ENCODE peak calls at places on chromosomes 2 and 18, in seven cellular contexts. H is CD8-positive, alpha-beta memory T cell; E is tibial artery; D is vagina; I is GM23248; C is IMR-90; V is right lobe of liver. Y is an unnamed sample.

GRCh38 chr2:28991021-28991420 is 9.9 kb downstream of the TOGARAM2 start:
- DNase-seq in H (no peak), E (peak; percentile 64), D (no peak), I (peak; percentile 69), C (peak; percentile 78), V (no peak), Y (no peak)

GRCh38 chr2:7375901-7376300 is 458.7 kb downstream of the RNF144A start:
- DNase-seq in H (no peak), E (no peak), D (no peak), I (no peak), C (no peak), V (no peak), Y (no peak)

GRCh38 chr2:41127351-41127750 is 675.5 kb upstream of the SLC8A1 start:
- DNase-seq in H (no peak), E (no peak), D (no peak), I (no peak), C (no peak), V (no peak), Y (no peak)

GRCh38 chr2:67694464-67694863 is 297.3 kb downstream of the ETAA1 start:
- DNase-seq in H (no peak), E (no peak), D (no peak), I (no peak), C (no peak), V (no peak), Y (no peak)

GRCh38 chr18:23131693-23132319 is 3.5 kb upstream of the CABLES1 start:
- DNase-seq in H (peak; percentile 52), E (peak; percentile 62), D (no peak), I (peak; percentile 83), C (peak; percentile 84), V (no peak), Y (no peak)

GRCh38 chr2:64844087-64844486 is 145.1 kb upstream of the SLC1A4 start:
- DNase-seq in H (no peak), E (no peak), D (no peak), I (no peak), C (no peak), V (no peak), Y (no peak)

GRCh38 chr2:207258191-207258991 is 92.6 kb upstream of the KLF7 start:
- DNase-seq in H (no peak), E (peak; percentile 69), D (no peak), I (peak; percentile 99), C (peak; percentile 100), V (no peak), Y (peak; percentile 49)

GRCh38 chr2:8684421-8684884 is 2.6 kb downstream of the ID2 start:
- DNase-seq in H (peak; percentile 34), E (peak; percentile 50), D (no peak), I (peak; percentile 76), C (peak; percentile 47), V (no peak), Y (no peak)

GRCh38 chr2:199861116-199861774 is 10.3 kb upstream of the FTCDNL1 start:
- DNase-seq in H (no peak), E (no peak), D (no peak), I (peak; percentile 54), C (peak; percentile 38), V (no peak), Y (no peak)

GRCh38 chr2:81894451-81894990 is 1590.0 kb upstream of the LRRTM1 start:
- DNase-seq in H (no peak), E (no peak), D (no peak), I (no peak), C (peak; percentile 1), V (no peak), Y (no peak)

GRCh38 chr2:69021027-69021426 is 8.0 kb downstream of the ANTXR1 start:
- DNase-seq in H (no peak), E (no peak), D (no peak), I (no peak), C (no peak), V (no peak), Y (no peak)

GRCh38 chr18:75068682-75069435 is 140.1 kb downstream of the PTGR3 start:
- DNase-seq in H (no peak), E (no peak), D (peak; percentile 44), I (no peak), C (no peak), V (no peak), Y (no peak)

GRCh38 chr2:15942711-15943345 is 2.5 kb downstream of the MYCN start:
- DNase-seq in H (no peak), E (no peak), D (no peak), I (no peak), C (no peak), V (no peak), Y (no peak)

GRCh38 chr2:50773533-50773932 is 258.4 kb downstream of the NRXN1 start:
- DNase-seq in H (no peak), E (no peak), D (no peak), I (no peak), C (no peak), V (peak; percentile 29), Y (no peak)

GRCh38 chr2:182767578-182767977 is 51.5 kb downstream of the DNAJC10 start:
- DNase-seq in H (no peak), E (no peak), D (no peak), I (peak; percentile 37), C (peak; percentile 33), V (no peak), Y (no peak)

DNA sequence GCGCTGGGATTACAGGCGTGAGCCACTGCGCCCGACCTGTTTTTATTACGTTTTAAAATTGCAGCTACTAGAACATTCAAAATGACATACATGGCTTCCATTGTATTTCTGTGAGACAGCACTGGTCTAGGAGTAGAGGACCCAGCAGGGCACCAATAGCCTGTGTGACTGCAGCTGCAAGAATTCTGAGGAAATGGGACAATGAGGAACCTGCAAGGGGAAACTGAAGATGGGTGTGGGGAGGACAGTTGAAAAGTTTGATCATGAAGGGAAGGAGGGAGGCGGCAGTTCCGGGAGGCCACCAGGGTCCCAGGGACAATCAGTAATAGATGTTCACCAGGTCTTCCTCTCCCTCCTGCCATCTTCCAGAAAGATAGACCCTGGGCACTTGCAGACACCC is 13.9 kb upstream of the DNPEP start:
- DNase-seq in H (no peak), E (no peak), D (no peak), I (no peak), C (no peak), V (no peak), Y (no peak)
- H3K4me1 ChIP-seq in H (peaks cover 9% of the 10 kb centered on the region), E (peaks cover 31% of the 10 kb centered on the region), D (no peaks in the 10 kb centered on the region), I (peaks cover 22% of the 10 kb centered on the region), C (peaks cover 14% of the 10 kb centered on the region), V (no peaks in the 10 kb centered on the region), Y (peaks cover 56% of the 10 kb centered on the region)

DNA sequence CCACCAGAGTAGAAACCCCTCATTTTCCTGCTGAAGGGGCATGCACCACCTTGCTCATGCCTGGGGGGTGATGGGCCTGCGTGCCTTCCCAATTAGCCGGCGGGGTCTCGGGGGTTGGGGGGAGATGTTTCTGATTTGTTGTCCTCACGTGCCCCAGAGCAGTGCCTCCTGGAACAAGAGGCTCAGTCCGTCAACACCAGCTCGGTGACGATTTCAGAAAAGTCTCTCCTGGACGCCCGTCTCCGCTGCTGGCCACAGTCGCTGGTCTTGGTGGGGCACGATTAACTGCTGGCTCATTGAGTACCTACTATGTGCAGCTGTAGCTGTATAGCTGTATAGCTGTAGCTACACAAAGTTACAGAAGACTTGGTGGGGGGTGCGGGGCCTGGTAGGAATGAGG is 4.4 kb downstream of the ACKR3 start:
- DNase-seq in H (no peak), E (no peak), D (no peak), I (no peak), C (no peak), V (no peak), Y (no peak)
- H3K4me1 ChIP-seq in H (peaks cover 15% of the 10 kb centered on the region), E (peaks cover 53% of the 10 kb centered on the region), D (peaks cover 69% of the 10 kb centered on the region), I (peaks cover 4% of the 10 kb centered on the region), C (no peaks in the 10 kb centered on the region), V (peaks cover 2% of the 10 kb centered on the region), Y (peaks cover 57% of the 10 kb centered on the region)

DNA sequence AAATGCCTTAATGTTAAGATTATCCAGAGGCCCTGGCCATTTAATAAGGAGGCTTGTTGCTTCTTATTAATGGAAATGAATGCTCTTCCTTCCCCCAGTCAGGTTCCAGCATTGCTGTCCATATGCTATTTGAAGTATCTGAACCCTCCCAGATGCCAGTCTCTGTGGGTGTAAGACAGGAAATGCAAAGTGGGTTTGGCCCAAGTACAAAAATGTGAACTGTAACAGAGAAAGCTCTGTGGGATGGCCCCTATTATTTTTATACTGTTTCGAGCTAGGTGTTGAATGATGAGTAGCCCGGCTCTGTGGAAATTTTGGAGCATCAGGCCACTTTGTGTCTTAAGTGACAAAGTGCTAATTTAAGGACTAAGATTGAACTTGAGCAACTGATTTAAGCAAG is 141.0 kb downstream of the UXS1 start:
- DNase-seq in H (no peak), E (no peak), D (no peak), I (peak; percentile 65), C (peak; percentile 31), V (no peak), Y (no peak)
- H3K4me1 ChIP-seq in H (peaks cover 58% of the 10 kb centered on the region), E (no peaks in the 10 kb centered on the region), D (no peaks in the 10 kb centered on the region), I (peaks cover 17% of the 10 kb centered on the region), C (no peaks in the 10 kb centered on the region), V (no peaks in the 10 kb centered on the region), Y (peaks cover 7% of the 10 kb centered on the region)

DNA sequence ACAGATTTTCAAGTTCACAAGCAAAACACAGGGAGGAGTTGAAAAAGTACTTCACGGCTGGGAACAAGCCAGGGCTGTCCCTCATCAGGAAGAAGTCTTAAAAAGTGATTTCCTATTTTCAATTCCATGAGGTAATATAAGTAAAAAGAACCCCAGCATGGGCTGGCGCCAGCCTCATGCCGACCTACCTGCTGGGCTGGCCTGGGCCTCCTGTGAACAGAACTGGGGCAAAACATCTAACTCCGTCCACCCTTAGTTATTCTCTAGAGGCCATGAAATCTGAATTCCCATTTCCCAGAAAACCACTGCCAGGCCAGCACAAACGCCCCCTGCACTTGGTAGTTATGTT is 68.9 kb downstream of the POLR1A start:
- DNase-seq in H (no peak), E (no peak), D (no peak), I (no peak), C (no peak), V (no peak), Y (no peak)
- H3K4me1 ChIP-seq in H (peaks cover 90% of the 10 kb centered on the region), E (peaks cover 19% of the 10 kb centered on the region), D (peaks cover 43% of the 10 kb centered on the region), I (peaks cover 36% of the 10 kb centered on the region), C (peaks cover 29% of the 10 kb centered on the region), V (no peaks in the 10 kb centered on the region), Y (peaks cover 62% of the 10 kb centered on the region)

DNA sequence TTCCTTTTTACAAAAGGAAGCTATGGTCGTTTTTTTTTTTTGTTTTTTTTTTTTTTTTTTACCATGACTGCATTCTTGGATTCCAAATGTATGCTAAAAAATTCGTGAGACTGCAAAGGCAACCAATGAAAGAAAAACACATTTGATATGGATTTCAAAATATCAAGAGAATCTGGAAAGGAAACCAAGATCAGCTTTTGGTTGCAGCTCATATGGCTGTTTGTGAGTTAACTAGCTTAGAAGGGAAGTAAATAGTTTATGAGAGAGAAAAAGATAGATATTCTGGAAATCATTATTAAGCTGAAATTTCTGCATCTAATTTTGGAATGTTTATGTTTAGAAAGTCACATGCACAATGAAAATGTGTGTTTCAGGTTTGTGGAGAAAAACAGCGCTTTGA is 110.3 kb downstream of the PRPF40A start:
- DNase-seq in H (no peak), E (no peak), D (no peak), I (no peak), C (no peak), V (no peak), Y (no peak)
- H3K4me1 ChIP-seq in H (peaks cover 3% of the 10 kb centered on the region), E (no peaks in the 10 kb centered on the region), D (peaks cover 5% of the 10 kb centered on the region), I (peaks cover 21% of the 10 kb centered on the region), C (peaks cover 2% of the 10 kb centered on the region), V (no peaks in the 10 kb centered on the region), Y (peaks cover 43% of the 10 kb centered on the region)

DNA sequence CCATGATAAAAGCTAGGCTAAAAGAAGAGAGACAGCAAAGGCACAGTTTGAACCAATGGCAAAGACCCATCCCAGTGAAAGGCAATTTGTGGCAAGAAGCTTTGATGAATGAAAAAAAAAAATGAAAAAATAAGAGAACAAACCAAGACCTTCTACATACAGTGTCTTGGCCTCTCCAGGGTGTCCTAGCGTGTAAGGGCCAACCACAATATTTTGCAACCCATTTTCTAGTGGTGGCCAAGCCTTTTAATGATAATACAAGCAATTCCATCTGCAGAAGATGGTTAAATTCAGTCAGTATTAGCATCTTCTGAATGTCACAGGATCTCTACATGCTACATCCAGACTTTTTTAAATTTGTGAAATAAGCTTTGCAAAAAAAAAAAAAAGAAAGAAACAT is 270.4 kb downstream of the LRATD1 start:
- DNase-seq in H (no peak), E (no peak), D (no peak), I (no peak), C (no peak), V (no peak), Y (no peak)
- H3K4me1 ChIP-seq in H (no peaks in the 10 kb centered on the region), E (no peaks in the 10 kb centered on the region), D (no peaks in the 10 kb centered on the region), I (no peaks in the 10 kb centered on the region), C (no peaks in the 10 kb centered on the region), V (no peaks in the 10 kb centered on the region), Y (no peaks in the 10 kb centered on the region)

Y was measured in gastrocnemius medialis.